ENCODE peak calls at places on chromosomes 6 and 20, in ten cellular contexts. G is ovary, F is esophagus muscularis mucosa, D is endothelial cell of umbilical vein, U is mucosa of descending colon, W is ascending aorta, L is fibroblast of pulmonary artery, E is cardiac muscle cell, Y is astrocyte of the spinal cord, T is brain microvascular endothelial cell. V is an unnamed sample.

GRCh38 chr6:110039996-110040383 is 61.9 kb downstream of the GPR6 start:
- DNase-seq in G (no peak), F (no peak), D (peak), U (peak), W (no peak), L (peak), E (peak), Y (peak), T (peak), V (no peak)

GRCh38 chr20:3911956-3912355 is 22.8 kb downstream of the PANK2 start:
- DNase-seq in G (no peak), F (no peak), D (no peak), U (peak), W (no peak), L (no peak), E (no peak), Y (no peak), T (no peak), V (no peak)

GRCh38 chr20:53917145-53918009 is 153.0 kb downstream of the BCAS1 start:
- DNase-seq in G (peak), F (no peak), D (peak), U (peak), W (peak), L (peak), E (peak), Y (no peak), T (peak), V (peak)

GRCh38 chr6:108616973-108617372 is 56.3 kb downstream of the FOXO3 start:
- DNase-seq in G (no peak), F (no peak), D (no peak), U (no peak), W (no peak), L (no peak), E (no peak), Y (no peak), T (no peak), V (no peak)

GRCh38 chr6:163782436-163783003 is 368.0 kb downstream of the QKI start:
- DNase-seq in G (no peak), F (no peak), D (no peak), U (peak), W (no peak), L (no peak), E (no peak), Y (no peak), T (no peak), V (peak)

GRCh38 chr6:54050750-54051149 is 60.5 kb upstream of the MLIP start:
- DNase-seq in G (no peak), F (no peak), D (no peak), U (no peak), W (no peak), L (no peak), E (no peak), Y (no peak), T (no peak), V (no peak)

GRCh38 chr20:48813930-48814546 is 13.8 kb downstream of the PREX1 start:
- DNase-seq in G (no peak), F (no peak), D (no peak), U (no peak), W (no peak), L (no peak), E (no peak), Y (no peak), T (no peak), V (no peak)

GRCh38 chr6:3346476-3346875 is 87.7 kb downstream of the PSMG4 start:
- DNase-seq in G (no peak), F (no peak), D (no peak), U (no peak), W (no peak), L (no peak), E (no peak), Y (no peak), T (no peak), V (no peak)

GRCh38 chr6:142675925-142676324 is 269.1 kb downstream of the HIVEP2 start:
- DNase-seq in G (no peak), F (peak), D (no peak), U (no peak), W (no peak), L (no peak), E (no peak), Y (no peak), T (no peak), V (no peak)

GRCh38 chr6:56693246-56693607 is 50.5 kb upstream of the DST start:
- DNase-seq in G (peak), F (no peak), D (no peak), U (peak), W (peak), L (peak), E (peak), Y (peak), T (peak), V (no peak)

GRCh38 chr6:72322778-72323177 is 299.1 kb upstream of the KCNQ5 start:
- DNase-seq in G (no peak), F (no peak), D (no peak), U (no peak), W (no peak), L (peak), E (peak), Y (no peak), T (no peak), V (no peak)

GRCh38 chr6:6546318-6547110 is 42.0 kb upstream of the LY86 start:
- DNase-seq in G (peak), F (no peak), D (no peak), U (peak), W (peak), L (peak), E (peak), Y (peak), T (no peak), V (no peak)

GRCh38 chr20:58344741-58345140 is 35.2 kb downstream of the RAB22A start:
- DNase-seq in G (no peak), F (no peak), D (no peak), U (no peak), W (no peak), L (peak), E (peak), Y (peak), T (peak), V (no peak)

GRCh38 chr6:114579486-114579885 is 236.7 kb upstream of the HS3ST5 start:
- DNase-seq in G (no peak), F (no peak), D (no peak), U (no peak), W (no peak), L (no peak), E (no peak), Y (no peak), T (no peak), V (no peak)

DNA sequence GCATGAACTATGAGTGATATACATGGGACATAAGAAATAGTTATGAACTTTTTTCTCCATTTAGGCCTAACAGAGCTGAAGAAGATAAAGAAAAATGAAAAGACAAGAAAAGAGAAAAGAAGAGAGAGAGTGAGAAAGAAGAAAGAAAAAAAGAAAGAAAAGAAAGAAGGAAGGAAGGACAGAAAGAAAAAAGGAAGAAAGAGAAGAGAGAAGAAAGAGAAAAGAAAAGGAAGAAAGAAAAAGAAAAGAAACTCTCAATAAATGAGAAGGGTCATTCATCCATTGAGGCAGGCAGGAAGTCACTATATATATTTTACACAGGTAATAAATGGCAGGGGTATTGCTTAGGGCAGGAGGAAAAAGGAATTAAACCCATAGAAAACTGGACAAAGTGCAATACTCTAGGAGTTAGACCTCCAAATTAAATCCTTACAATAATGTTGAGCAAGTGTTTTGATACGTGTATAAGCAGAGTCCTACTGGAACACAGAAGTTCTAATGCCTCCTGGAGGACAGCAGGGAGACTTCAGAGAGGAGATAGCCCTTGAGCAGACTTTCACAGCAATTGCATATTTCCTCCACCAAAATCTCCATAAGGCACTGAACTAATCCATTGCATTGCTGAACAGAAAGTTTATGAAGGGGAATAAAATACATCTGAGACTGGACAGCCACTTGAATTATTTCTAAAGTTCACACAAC is 86.4 kb upstream of the TENT5A start:
- DNase-seq in G (no peak), F (no peak), D (no peak), U (no peak), W (no peak), L (no peak), E (no peak), Y (no peak), T (no peak), V (no peak)
- TF ChIP-seq CTCF in G (no peak), F (no peak), D (no peak), U (no peak), W (no peak), L (no peak), E (no peak), Y (no peak), T (no peak), V (no peak)

GRCh38 chr6:63543982-63544381 is 28.3 kb upstream of the LOC128125822 start:
- DNase-seq in G (no peak), F (no peak), D (no peak), U (no peak), W (no peak), L (no peak), E (no peak), Y (no peak), T (no peak), V (no peak)

GRCh38 chr6:63546236-63546635 is 26.0 kb upstream of the LOC128125822 start:
- DNase-seq in G (no peak), F (no peak), D (no peak), U (no peak), W (no peak), L (no peak), E (no peak), Y (no peak), T (no peak), V (no peak)

GRCh38 chr6:63543001-63543400 is 29.3 kb upstream of the LOC128125822 start:
- DNase-seq in G (no peak), F (no peak), D (no peak), U (no peak), W (no peak), L (no peak), E (no peak), Y (no peak), T (no peak), V (no peak)

GRCh38 chr6:63549076-63549475 is 23.2 kb upstream of the LOC128125822 start:
- DNase-seq in G (no peak), F (no peak), D (no peak), U (no peak), W (no peak), L (no peak), E (no peak), Y (no peak), T (no peak), V (no peak)

DNA sequence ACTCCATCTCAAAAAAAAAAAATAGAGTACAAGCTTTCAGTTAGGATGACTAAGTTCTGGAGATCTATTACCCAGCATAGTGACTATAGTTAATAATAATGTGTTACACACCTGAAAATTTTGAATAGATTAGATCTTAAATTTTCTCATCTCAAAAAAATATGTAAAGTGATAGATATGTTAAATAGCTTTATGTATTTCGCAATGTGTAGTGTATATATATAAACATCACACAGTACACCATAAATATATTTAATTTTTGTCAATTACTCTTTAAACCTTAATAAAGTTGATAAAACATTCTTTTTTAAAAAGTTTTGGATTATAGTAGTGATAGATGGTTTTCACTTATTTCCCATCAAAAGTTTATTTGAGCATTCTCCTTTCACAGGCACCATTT is 25.6 kb upstream of the LOC128125822 start:
- DNase-seq in G (no peak), F (no peak), D (no peak), U (no peak), W (no peak), L (no peak), E (no peak), Y (no peak), T (no peak), V (no peak)
- H3K4me3 ChIP-seq in G (no peak), F (no peak), D (no peak), U (no peak), W (no peak), L (no peak), E (no peak), Y (no peak), T (no peak), V (no peak)

DNA sequence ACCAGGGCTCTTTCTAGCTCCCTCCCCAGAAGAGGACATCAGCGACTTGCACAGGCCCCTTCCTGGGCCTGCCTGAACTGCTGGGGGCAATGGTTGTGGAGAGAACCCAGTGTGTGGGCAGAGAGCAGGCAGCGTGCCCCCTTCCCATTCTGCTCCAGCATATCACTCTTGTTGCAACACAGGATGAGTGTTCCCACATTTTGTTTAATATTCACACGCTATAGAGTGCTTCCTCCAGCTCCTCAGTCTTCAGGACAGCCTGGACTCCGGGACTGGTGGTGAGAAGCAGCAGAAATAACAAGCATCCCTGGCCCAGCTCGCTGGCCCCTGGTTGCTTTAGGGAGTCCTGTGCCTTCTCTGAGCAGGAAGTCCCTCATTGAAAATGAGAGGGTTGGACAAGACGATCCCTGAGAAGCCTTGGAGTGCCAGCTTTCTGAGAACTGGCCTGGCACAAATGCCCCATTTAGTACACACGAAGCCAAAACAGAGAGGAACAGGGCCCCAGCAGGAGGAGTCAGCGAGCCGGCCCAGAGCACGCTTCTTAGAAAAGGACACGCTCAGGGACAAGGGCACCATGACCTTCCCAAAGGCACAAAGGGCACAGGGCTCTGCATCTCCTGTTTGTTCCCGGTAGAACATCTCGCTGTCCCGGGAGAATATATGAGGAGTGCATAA is 84.2 kb upstream of the FOXC1 start:
- DNase-seq in G (no peak), F (no peak), D (no peak), U (no peak), W (no peak), L (no peak), E (no peak), Y (no peak), T (no peak), V (no peak)
- TF ChIP-seq CTCF in G (no peak), F (no peak), D (no peak), U (no peak), W (no peak), L (no peak), E (no peak), Y (no peak), T (no peak), V (no peak)

GRCh38 chr6:15739353-15739752 is 76.5 kb upstream of the DTNBP1 start:
- DNase-seq in G (no peak), F (no peak), D (no peak), U (no peak), W (no peak), L (no peak), E (no peak), Y (no peak), T (no peak), V (no peak)

GRCh38 chr6:15736023-15736696 is 73.3 kb upstream of the DTNBP1 start:
- DNase-seq in G (no peak), F (no peak), D (no peak), U (no peak), W (no peak), L (no peak), E (no peak), Y (no peak), T (no peak), V (no peak)

GRCh38 chr6:15744824-15745402 is 82.1 kb upstream of the DTNBP1 start:
- DNase-seq in G (no peak), F (peak), D (no peak), U (no peak), W (no peak), L (no peak), E (no peak), Y (no peak), T (no peak), V (no peak)

GRCh38 chr6:15739867-15740266 is 77.0 kb upstream of the DTNBP1 start:
- DNase-seq in G (no peak), F (no peak), D (no peak), U (no peak), W (no peak), L (no peak), E (no peak), Y (no peak), T (no peak), V (no peak)

DNA sequence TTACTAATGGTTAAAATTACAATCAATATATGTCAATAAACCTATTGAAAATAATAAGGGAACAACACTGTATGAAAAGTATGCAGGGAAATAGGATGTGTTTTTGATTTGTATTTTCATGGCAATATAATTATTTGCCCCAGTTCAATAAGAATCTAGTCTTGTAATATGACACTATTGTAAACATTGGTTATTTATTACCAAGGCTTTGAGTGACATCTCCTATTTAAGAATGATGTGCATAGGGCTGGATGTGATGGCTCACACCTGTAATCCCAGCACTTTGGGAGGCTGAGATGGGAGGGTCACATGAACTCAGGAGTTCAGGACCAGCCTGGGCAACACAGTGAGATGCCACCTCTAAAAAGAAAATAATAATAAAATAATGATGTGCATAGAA is 78.6 kb upstream of the DTNBP1 start:
- DNase-seq in G (no peak), F (no peak), D (no peak), U (no peak), W (no peak), L (no peak), E (no peak), Y (no peak), T (no peak), V (no peak)
- H3K4me3 ChIP-seq in G (no peak), F (no peak), D (no peak), U (no peak), W (no peak), L (no peak), E (no peak), Y (no peak), T (no peak), V (no peak)

GRCh38 chr6:128516514-128516898 is 3.9 kb downstream of the PTPRK start:
- DNase-seq in G (no peak), F (no peak), D (peak), U (no peak), W (no peak), L (peak), E (no peak), Y (peak), T (no peak), V (no peak)
- TF ChIP-seq CTCF in G (no peak), F (no peak), D (peak), U (no peak), W (no peak), L (peak), E (peak), Y (peak), T (peak), V (no peak)

GRCh38 chr20:44183282-44183681 is 3.7 kb downstream of the JPH2 start:
- DNase-seq in G (no peak), F (no peak), D (no peak), U (no peak), W (no peak), L (no peak), E (no peak), Y (no peak), T (no peak), V (no peak)

GRCh38 chr20:44180814-44181213 is 6.2 kb downstream of the JPH2 start:
- DNase-seq in G (no peak), F (no peak), D (no peak), U (peak), W (peak), L (peak), E (peak), Y (no peak), T (no peak), V (no peak)

GRCh38 chr20:44182135-44182765 is 4.7 kb downstream of the JPH2 start:
- DNase-seq in G (no peak), F (no peak), D (no peak), U (no peak), W (no peak), L (no peak), E (no peak), Y (no peak), T (no peak), V (no peak)

GRCh38 chr20:44182863-44183262 is 4.1 kb downstream of the JPH2 start:
- DNase-seq in G (no peak), F (no peak), D (no peak), U (no peak), W (no peak), L (no peak), E (no peak), Y (no peak), T (no peak), V (no peak)

DNA sequence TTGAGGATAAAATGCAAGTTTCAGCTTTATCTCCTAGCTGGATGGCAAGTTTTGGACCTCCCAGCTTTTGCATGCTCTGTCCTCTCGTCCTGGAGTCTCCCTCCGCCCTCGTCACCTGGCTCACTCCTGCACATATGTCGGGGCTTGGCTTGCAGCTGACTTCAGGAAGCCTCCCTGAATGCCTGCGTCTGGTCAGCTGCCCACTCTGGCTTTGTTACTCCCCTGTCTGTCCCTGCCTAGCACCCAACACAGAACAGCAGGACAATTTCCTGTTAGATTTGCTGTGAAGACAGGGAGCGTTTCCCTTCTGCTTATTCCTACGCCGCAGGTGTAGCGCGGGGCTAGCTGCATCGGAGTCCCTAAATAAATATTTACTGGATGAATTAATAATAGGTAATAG is 5.4 kb downstream of the JPH2 start:
- DNase-seq in G (no peak), F (no peak), D (no peak), U (no peak), W (no peak), L (no peak), E (no peak), Y (no peak), T (no peak), V (no peak)
- H3K4me3 ChIP-seq in G (no peak), F (peak), D (no peak), U (no peak), W (peak), L (no peak), E (peak), Y (no peak), T (no peak), V (no peak)

V was measured in GM12864.